ENCODE peak calls at places on chromosomes 1 and 21, in ten cellular contexts. Q, I, R, Y, N, G, L, H, B and W are unnamed samples.

GRCh38 chr21:38691626-38692025 is 114.1 kb upstream of the ETS2 start:
- DNase-seq in I (no peak), L (no peak), Y (no peak), B (no peak), H (no peak), Q (no peak), G (no peak), R (no peak), N (no peak), W (no peak)

GRCh38 chr21:32463889-32464300 is 51.4 kb downstream of the EVA1C start:
- DNase-seq in L (peak; percentile 97), H (no peak), G (peak; percentile 85), R (peak; percentile 96), N (no peak), B (no peak), Q (no peak), Y (no peak), I (peak; percentile 29), W (peak; percentile 97)

GRCh38 chr1:111738436-111739221 is 566 bp downstream of the INKA2 start:
- DNase-seq in Y (peak; percentile 81), L (peak; percentile 69), R (peak; percentile 79), N (peak; percentile 82), B (peak; percentile 67), G (peak; percentile 88), I (peak; percentile 62), H (peak; percentile 75), Q (peak; percentile 67), W (no peak)

GRCh38 chr1:35539824-35540261 is 17.4 kb downstream of the KIAA0319L start:
- DNase-seq in N (no peak), H (peak; percentile 71), Y (no peak), G (peak; percentile 59), B (no peak), R (peak; percentile 44), Q (no peak), L (peak; percentile 64), I (no peak), W (no peak)

GRCh38 chr1:160486453-160486852 is 36.6 kb downstream of the SLAMF6 start:
- DNase-seq in I (no peak), B (no peak), R (no peak), N (no peak), Q (no peak), H (no peak), Y (no peak), G (no peak), L (no peak), W (no peak)

GRCh38 chr1:182191716-182192115 is 130.2 kb upstream of the ZNF648 start:
- DNase-seq in N (no peak), R (no peak), L (no peak), G (no peak), I (no peak), H (no peak), Y (no peak), B (no peak), Q (no peak), W (no peak)

GRCh38 chr1:217117973-217118465 is 394.8 kb upstream of the ESRRG start:
- DNase-seq in G (no peak), L (no peak), Y (no peak), I (no peak), B (no peak), R (no peak), H (no peak), N (no peak), Q (no peak), W (no peak)

GRCh38 chr1:209728466-209728865 is 23.8 kb downstream of the HSD11B1 start:
- DNase-seq in L (no peak), R (no peak), B (no peak), Q (no peak), I (no peak), N (peak; percentile 43), G (no peak), H (no peak), Y (no peak), W (no peak)

GRCh38 chr1:154639876-154640275 is 31.9 kb upstream of the ADAR start:
- DNase-seq in Q (no peak), H (no peak), Y (no peak), I (no peak), N (no peak), G (no peak), B (no peak), L (no peak), R (no peak), W (no peak)

GRCh38 chr1:48526045-48526714 is 54.2 kb upstream of the SPATA6 start:
- DNase-seq in R (peak; percentile 89), L (no peak), N (no peak), H (no peak), I (peak; percentile 67), B (no peak), Q (peak; percentile 30), G (peak; percentile 68), Y (peak; percentile 15), W (peak; percentile 17)

GRCh38 chr1:108842525-108843181 is 14.2 kb downstream of the AKNAD1 start:
- DNase-seq in G (no peak), Q (no peak), L (no peak), H (no peak), I (no peak), B (no peak), N (no peak), Y (peak; percentile 28), R (no peak), W (no peak)

GRCh38 chr1:24413350-24414163 is at the start of gene STPG1:
- DNase-seq in R (peak; percentile 87), Y (peak; percentile 88), L (peak; percentile 82), G (peak; percentile 91), I (no peak), N (peak; percentile 76), Q (peak; percentile 86), H (peak; percentile 89), B (peak; percentile 70), W (no peak)

GRCh38 chr1:8142955-8143629 is 117.0 kb upstream of the ERRFI1 start:
- DNase-seq in Q (no peak), L (peak; percentile 95), B (no peak), I (no peak), R (no peak), G (peak; percentile 11), H (no peak), Y (no peak), N (no peak), W (no peak)

GRCh38 chr1:40312238-40313205 is 4.6 kb downstream of the COL9A2 start:
- DNase-seq in H (peak; percentile 92), G (no peak), I (no peak), L (no peak), Y (peak; percentile 10), R (no peak), Q (peak; percentile 51), B (no peak), N (peak; percentile 45), W (no peak)

GRCh38 chr1:90821152-90821792 is 104.2 kb upstream of the BARHL2 start:
- DNase-seq in Q (no peak), H (no peak), B (no peak), N (no peak), L (no peak), R (no peak), G (no peak), I (no peak), Y (no peak), W (no peak)

GRCh38 chr1:109995536-109995935 is 11.0 kb downstream of the AHCYL1 start:
- DNase-seq in L (no peak), N (no peak), R (no peak), Q (no peak), G (no peak), Y (no peak), I (no peak), B (no peak), H (no peak), W (no peak)
- H3K4me3 ChIP-seq in L (no peak overlapping the region), N (no peak overlapping the region), R (no peak overlapping the region), Q (no peak overlapping the region), G (no peak overlapping the region), Y (no peak overlapping the region), I (no peak overlapping the region), B (no peak overlapping the region), H (no peak overlapping the region), W (no peak overlapping the region)

DNA sequence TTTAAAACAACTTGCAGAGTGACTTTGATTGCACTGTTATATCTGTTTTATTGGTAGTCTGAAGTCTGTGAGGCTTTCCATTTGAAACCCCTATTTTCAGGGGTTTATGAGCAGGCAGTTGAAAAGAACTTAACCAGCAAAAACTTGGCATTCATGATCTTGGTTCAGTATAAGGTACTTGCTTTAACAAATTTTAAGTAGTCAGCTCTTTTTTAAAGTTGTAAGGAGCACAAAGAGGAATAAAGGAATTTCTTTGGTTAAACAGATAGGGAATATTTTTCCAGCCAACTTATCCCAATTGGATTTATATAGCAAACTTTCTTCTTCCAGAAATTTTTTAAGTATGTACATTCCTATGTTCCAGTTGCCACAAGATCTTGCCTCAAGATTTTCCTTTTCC is 138.2 kb downstream of the RASAL2 start:
- DNase-seq in R (no peak), N (no peak), B (no peak), Y (no peak), G (no peak), L (no peak), I (no peak), H (no peak), Q (no peak), W (no peak)
- H3K4me3 ChIP-seq in R (no peak overlapping the region), N (no peak overlapping the region), B (no peak overlapping the region), Y (no peak overlapping the region), G (no peak overlapping the region), L (no peak overlapping the region), I (no peak overlapping the region), H (no peak overlapping the region), Q (no peak overlapping the region), W (no peak overlapping the region)

DNA sequence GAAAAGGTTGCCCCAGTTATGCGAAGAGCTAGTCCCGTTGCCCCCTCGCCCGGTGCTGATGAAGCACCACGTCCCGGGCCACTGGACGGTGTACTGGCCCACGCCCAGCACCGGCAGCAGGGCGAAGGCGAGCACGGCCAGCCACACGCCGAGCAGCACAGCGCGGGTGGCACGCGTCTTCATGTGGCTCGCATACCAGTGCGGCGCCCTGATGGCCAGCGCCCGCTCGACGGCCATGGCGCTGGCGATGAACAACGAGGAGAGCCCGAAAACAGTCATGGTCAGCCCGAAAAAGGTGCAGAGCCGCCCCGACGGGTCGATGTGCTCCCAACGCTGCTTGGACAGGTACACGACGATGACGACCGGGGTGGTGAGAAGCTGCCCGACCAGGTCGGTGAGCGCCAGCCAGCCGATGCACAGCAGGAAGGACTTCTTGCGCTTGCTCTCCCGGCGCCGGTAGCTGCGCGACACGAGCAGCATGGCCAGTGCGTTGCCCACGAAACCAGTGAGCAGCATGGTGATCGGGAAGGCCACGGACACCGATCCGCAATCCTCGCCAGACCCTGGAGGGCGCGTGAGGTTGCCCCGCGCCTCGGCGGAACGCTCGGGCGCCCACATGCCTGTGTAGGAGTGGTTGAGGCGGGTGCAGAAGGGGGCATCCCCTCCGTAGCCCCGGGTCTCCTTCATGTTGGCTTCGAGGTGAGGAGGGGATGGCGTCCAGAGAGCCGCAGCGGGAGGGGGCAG is 553 bp downstream of the PTGER3 start:
- DNase-seq in L (no peak), Y (peak; percentile 6), G (peak; percentile 39), I (no peak), N (no peak), Q (no peak), R (peak; percentile 12), H (no peak), B (no peak), W (no peak)
- H3K4me3 ChIP-seq in L (peak overlapping the region; percentile 32), Y (peak overlapping the region; percentile 59), G (peak overlapping the region; percentile 37), I (peak overlapping the region; percentile 45), N (peak overlapping the region; percentile 70), Q (peak overlapping the region; percentile 29), R (peak overlapping the region; percentile 39), H (no peak overlapping the region), B (peak overlapping the region; percentile 90), W (peak overlapping the region; percentile 60)

DNA sequence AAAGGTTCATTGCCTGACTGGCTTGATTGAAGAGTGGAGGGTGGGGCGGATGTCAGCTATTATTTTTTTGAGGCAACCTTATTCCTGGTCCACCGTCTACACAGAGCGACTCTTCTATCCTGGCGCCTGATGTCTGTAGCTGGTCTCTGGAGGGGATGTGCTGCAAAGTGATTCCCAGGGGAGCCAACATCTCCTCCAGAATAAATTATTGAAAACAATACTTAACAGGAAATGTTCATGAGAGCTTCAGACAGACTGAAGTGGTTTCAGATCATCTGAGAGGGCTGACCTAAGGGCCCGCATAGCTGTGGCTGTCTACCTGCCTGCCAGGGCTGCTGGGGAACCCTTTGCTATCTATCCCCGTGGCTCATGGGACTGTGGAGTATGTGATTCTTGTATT is 66.7 kb downstream of the TEX35 start:
- DNase-seq in Q (no peak), N (no peak), G (no peak), Y (no peak), R (no peak), H (peak; percentile 79), B (no peak), I (no peak), L (no peak), W (no peak)
- H3K4me3 ChIP-seq in Q (no peak overlapping the region), N (no peak overlapping the region), G (no peak overlapping the region), Y (no peak overlapping the region), R (no peak overlapping the region), H (peak overlapping the region; percentile 39), B (no peak overlapping the region), I (no peak overlapping the region), L (no peak overlapping the region), W (no peak overlapping the region)